ENCODE peak calls at places on chromosomes 3 and 15, in ten cellular contexts. One of them, this sample, is unnamed.
A peak's percentile ranks its signal among the peaks of the same experiment; 100 is the strongest.

GRCh38 chr3:124174463-124174862 is 182.5 kb upstream of the ROPN1 start:
- DNase-seq in fibroblast of lung: no peak
- DNase-seq in A549: no peak
- DNase-seq in neuronal stem cell: no peak
- DNase-seq in substantia nigra: no peak
- DNase-seq in psoas muscle: no peak
- DNase-seq in GM23248: no peak
- DNase-seq in neural progenitor cell: no peak
- DNase-seq in SJSA1: no peak
- DNase-seq in body of pancreas: peak; percentile 9
- DNase-seq in this sample: no peak

GRCh38 chr3:123113889-123114450 is 47.1 kb downstream of the PDIA5 start:
- DNase-seq in fibroblast of lung: no peak
- DNase-seq in A549: no peak
- DNase-seq in neuronal stem cell: no peak
- DNase-seq in substantia nigra: no peak
- DNase-seq in psoas muscle: no peak
- DNase-seq in GM23248: no peak
- DNase-seq in neural progenitor cell: no peak
- DNase-seq in SJSA1: no peak
- DNase-seq in body of pancreas: no peak
- DNase-seq in this sample: no peak

GRCh38 chr15:83061680-83062079 is 5.4 kb downstream of the BTBD1 start:
- DNase-seq in fibroblast of lung: peak; percentile 86
- DNase-seq in A549: no peak
- DNase-seq in neuronal stem cell: no peak
- DNase-seq in substantia nigra: no peak
- DNase-seq in psoas muscle: no peak
- DNase-seq in GM23248: peak; percentile 50
- DNase-seq in neural progenitor cell: peak; percentile 5
- DNase-seq in SJSA1: no peak
- DNase-seq in body of pancreas: no peak
- DNase-seq in this sample: no peak

GRCh38 chr3:135992072-135992471 is 26.5 kb downstream of the PPP2R3A start:
- DNase-seq in fibroblast of lung: peak; percentile 92
- DNase-seq in A549: no peak
- DNase-seq in neuronal stem cell: no peak
- DNase-seq in substantia nigra: no peak
- DNase-seq in psoas muscle: no peak
- DNase-seq in GM23248: peak; percentile 92
- DNase-seq in neural progenitor cell: no peak
- DNase-seq in SJSA1: peak; percentile 67
- DNase-seq in body of pancreas: no peak
- DNase-seq in this sample: no peak

GRCh38 chr3:88093266-88093665 is 34.2 kb downstream of the ZNF654 start:
- DNase-seq in fibroblast of lung: no peak
- DNase-seq in A549: no peak
- DNase-seq in neuronal stem cell: no peak
- DNase-seq in substantia nigra: no peak
- DNase-seq in psoas muscle: no peak
- DNase-seq in GM23248: no peak
- DNase-seq in neural progenitor cell: no peak
- DNase-seq in SJSA1: no peak
- DNase-seq in body of pancreas: no peak
- DNase-seq in this sample: no peak

GRCh38 chr3:169964176-169964575 is 2.4 kb upstream of the SEC62 start:
- DNase-seq in fibroblast of lung: peak; percentile 77
- DNase-seq in A549: no peak
- DNase-seq in neuronal stem cell: no peak
- DNase-seq in substantia nigra: no peak
- DNase-seq in psoas muscle: no peak
- DNase-seq in GM23248: peak; percentile 39
- DNase-seq in neural progenitor cell: no peak
- DNase-seq in SJSA1: no peak
- DNase-seq in body of pancreas: no peak
- DNase-seq in this sample: no peak

GRCh38 chr3:146969356-146969755 is 364.2 kb upstream of the PLSCR5 start:
- DNase-seq in fibroblast of lung: peak; percentile 78
- DNase-seq in A549: no peak
- DNase-seq in neuronal stem cell: no peak
- DNase-seq in substantia nigra: no peak
- DNase-seq in psoas muscle: no peak
- DNase-seq in GM23248: peak; percentile 66
- DNase-seq in neural progenitor cell: no peak
- DNase-seq in SJSA1: no peak
- DNase-seq in body of pancreas: no peak
- DNase-seq in this sample: no peak

GRCh38 chr3:72960812-72961518 is 35.6 kb upstream of the PPP4R2 start:
- DNase-seq in fibroblast of lung: peak; percentile 15
- DNase-seq in A549: no peak
- DNase-seq in neuronal stem cell: no peak
- DNase-seq in substantia nigra: no peak
- DNase-seq in psoas muscle: no peak
- DNase-seq in GM23248: peak; percentile 73
- DNase-seq in neural progenitor cell: no peak
- DNase-seq in SJSA1: no peak
- DNase-seq in body of pancreas: peak; percentile 53
- DNase-seq in this sample: peak; percentile 79

DNA sequence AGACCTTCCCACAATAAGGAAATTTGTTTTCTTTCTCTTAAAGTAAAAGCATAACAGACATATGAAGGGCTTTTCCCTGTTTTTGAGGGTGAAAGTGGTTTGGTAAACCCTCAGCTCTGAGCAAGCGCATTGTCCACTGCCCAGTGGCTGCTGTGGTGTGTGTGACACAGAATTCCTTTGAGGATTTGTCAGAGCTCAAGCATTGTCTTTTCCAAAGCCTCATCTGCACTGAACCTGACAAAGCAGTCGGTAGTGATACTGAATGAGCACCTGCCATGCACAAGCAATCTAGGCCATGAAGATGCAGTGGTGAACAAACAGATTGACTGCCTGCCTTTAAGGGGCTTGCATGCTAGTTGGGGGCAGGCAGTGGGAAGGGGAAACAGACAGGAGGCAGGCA is 128.3 kb downstream of the PLCL2 start:
- DNase-seq in fibroblast of lung: peak; percentile 29
- DNase-seq in A549: no peak
- DNase-seq in neuronal stem cell: peak; percentile 55
- DNase-seq in substantia nigra: no peak
- DNase-seq in psoas muscle: no peak
- DNase-seq in GM23248: peak; percentile 5
- DNase-seq in neural progenitor cell: peak; percentile 82
- DNase-seq in SJSA1: no peak
- DNase-seq in body of pancreas: no peak
- DNase-seq in this sample: no peak
- H3K27ac ChIP-seq in fibroblast of lung: no peak overlapping the region
- H3K27ac ChIP-seq in A549: no peak overlapping the region
- H3K27ac ChIP-seq in neuronal stem cell: no peak overlapping the region
- H3K27ac ChIP-seq in substantia nigra: no peak overlapping the region
- H3K27ac ChIP-seq in psoas muscle: no peak overlapping the region
- H3K27ac ChIP-seq in GM23248: no peak overlapping the region
- H3K27ac ChIP-seq in neural progenitor cell: no peak overlapping the region
- H3K27ac ChIP-seq in SJSA1: no peak overlapping the region
- H3K27ac ChIP-seq in body of pancreas: peak overlapping the region; percentile 78
- H3K27ac ChIP-seq in this sample: no peak overlapping the region

GRCh38 chr3:126816956-126817777 is 113.1 kb downstream of the CHCHD6 start:
- DNase-seq in fibroblast of lung: no peak
- DNase-seq in A549: no peak
- DNase-seq in neuronal stem cell: no peak
- DNase-seq in substantia nigra: no peak
- DNase-seq in psoas muscle: no peak
- DNase-seq in GM23248: peak; percentile 28
- DNase-seq in neural progenitor cell: peak; percentile 15
- DNase-seq in SJSA1: no peak
- DNase-seq in body of pancreas: no peak
- DNase-seq in this sample: no peak
- H3K27ac ChIP-seq in fibroblast of lung: no peak overlapping the region
- H3K27ac ChIP-seq in A549: no peak overlapping the region
- H3K27ac ChIP-seq in neuronal stem cell: no peak overlapping the region
- H3K27ac ChIP-seq in substantia nigra: no peak overlapping the region
- H3K27ac ChIP-seq in psoas muscle: no peak overlapping the region
- H3K27ac ChIP-seq in GM23248: no peak overlapping the region
- H3K27ac ChIP-seq in neural progenitor cell: no peak overlapping the region
- H3K27ac ChIP-seq in SJSA1: no peak overlapping the region
- H3K27ac ChIP-seq in body of pancreas: no peak overlapping the region
- H3K27ac ChIP-seq in this sample: no peak overlapping the region

GRCh38 chr15:38669160-38669505 is 104.5 kb upstream of the RASGRP1 start:
- DNase-seq in fibroblast of lung: no peak
- DNase-seq in A549: no peak
- DNase-seq in neuronal stem cell: no peak
- DNase-seq in substantia nigra: no peak
- DNase-seq in psoas muscle: no peak
- DNase-seq in GM23248: no peak
- DNase-seq in neural progenitor cell: no peak
- DNase-seq in SJSA1: no peak
- DNase-seq in body of pancreas: no peak
- DNase-seq in this sample: no peak

GRCh38 chr15:38671675-38672141 is 107.1 kb upstream of the RASGRP1 start:
- DNase-seq in fibroblast of lung: no peak
- DNase-seq in A549: no peak
- DNase-seq in neuronal stem cell: no peak
- DNase-seq in substantia nigra: no peak
- DNase-seq in psoas muscle: no peak
- DNase-seq in GM23248: peak; percentile 57
- DNase-seq in neural progenitor cell: no peak
- DNase-seq in SJSA1: no peak
- DNase-seq in body of pancreas: no peak
- DNase-seq in this sample: no peak

GRCh38 chr15:38671003-38671382 is 106.4 kb upstream of the RASGRP1 start:
- DNase-seq in fibroblast of lung: no peak
- DNase-seq in A549: no peak
- DNase-seq in neuronal stem cell: no peak
- DNase-seq in substantia nigra: no peak
- DNase-seq in psoas muscle: no peak
- DNase-seq in GM23248: no peak
- DNase-seq in neural progenitor cell: no peak
- DNase-seq in SJSA1: no peak
- DNase-seq in body of pancreas: no peak
- DNase-seq in this sample: no peak

GRCh38 chr15:38668433-38669159 is 104.0 kb upstream of the RASGRP1 start:
- DNase-seq in fibroblast of lung: no peak
- DNase-seq in A549: no peak
- DNase-seq in neuronal stem cell: peak; percentile 42
- DNase-seq in substantia nigra: no peak
- DNase-seq in psoas muscle: no peak
- DNase-seq in GM23248: no peak
- DNase-seq in neural progenitor cell: peak; percentile 63
- DNase-seq in SJSA1: no peak
- DNase-seq in body of pancreas: no peak
- DNase-seq in this sample: no peak

DNA sequence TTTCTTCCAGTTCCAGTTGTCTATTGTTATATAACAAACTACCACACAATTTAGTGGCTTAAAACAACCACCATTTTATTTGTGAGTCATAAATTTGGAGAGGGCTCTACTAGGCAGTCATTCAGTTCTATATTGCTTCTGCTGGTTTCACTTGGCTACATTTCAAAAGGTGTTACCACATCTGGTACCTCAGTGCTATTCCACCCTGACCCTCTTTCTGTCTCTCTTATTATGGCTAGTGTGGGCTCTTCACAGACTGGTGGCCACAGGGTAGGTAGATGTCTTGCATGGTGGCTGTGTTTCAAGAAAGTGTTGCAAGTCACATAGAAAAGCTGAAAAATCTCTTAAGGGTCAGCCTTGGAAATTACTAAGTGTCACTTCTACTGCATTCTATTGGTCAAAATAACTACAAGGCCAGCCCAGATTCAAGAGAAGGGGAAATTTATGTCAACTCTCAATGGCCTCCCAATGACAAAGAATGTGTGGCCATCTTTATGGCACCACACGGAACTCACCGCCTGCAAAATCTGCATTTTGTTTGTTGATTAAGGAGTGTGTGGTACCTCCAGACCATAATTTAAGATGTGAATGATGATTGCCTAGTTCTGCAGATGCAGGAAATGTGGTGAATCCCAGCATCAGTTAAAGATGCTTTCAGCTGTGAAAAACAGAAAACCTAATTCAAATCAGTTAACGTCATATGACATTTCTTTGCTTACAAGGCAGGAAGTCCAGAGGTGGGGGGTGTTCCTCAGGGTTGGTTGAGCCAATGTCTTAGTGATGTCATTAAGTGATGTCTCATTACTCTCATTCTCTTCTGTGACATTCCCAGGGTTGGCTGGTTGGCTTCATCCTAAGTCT is 105.8 kb upstream of the RASGRP1 start:
- DNase-seq in fibroblast of lung: no peak
- DNase-seq in A549: no peak
- DNase-seq in neuronal stem cell: no peak
- DNase-seq in substantia nigra: no peak
- DNase-seq in psoas muscle: no peak
- DNase-seq in GM23248: peak; percentile 6
- DNase-seq in neural progenitor cell: no peak
- DNase-seq in SJSA1: no peak
- DNase-seq in body of pancreas: no peak
- DNase-seq in this sample: no peak
- H3K27ac ChIP-seq in fibroblast of lung: no peak overlapping the region
- H3K27ac ChIP-seq in A549: no peak overlapping the region
- H3K27ac ChIP-seq in neuronal stem cell: no peak overlapping the region
- H3K27ac ChIP-seq in substantia nigra: no peak overlapping the region
- H3K27ac ChIP-seq in psoas muscle: no peak overlapping the region
- H3K27ac ChIP-seq in GM23248: no peak overlapping the region
- H3K27ac ChIP-seq in neural progenitor cell: no peak overlapping the region
- H3K27ac ChIP-seq in SJSA1: no peak overlapping the region
- H3K27ac ChIP-seq in body of pancreas: no peak overlapping the region
- H3K27ac ChIP-seq in this sample: no peak overlapping the region

GRCh38 chr3:14764331-14765064 is 54.3 kb upstream of the FGD5 start:
- DNase-seq in fibroblast of lung: peak; percentile 1
- DNase-seq in A549: no peak
- DNase-seq in neuronal stem cell: no peak
- DNase-seq in substantia nigra: no peak
- DNase-seq in psoas muscle: no peak
- DNase-seq in GM23248: peak; percentile 13
- DNase-seq in neural progenitor cell: no peak
- DNase-seq in SJSA1: no peak
- DNase-seq in body of pancreas: no peak
- DNase-seq in this sample: peak; percentile 52

GRCh38 chr3:14761121-14761672 is 57.6 kb upstream of the FGD5 start:
- DNase-seq in fibroblast of lung: no peak
- DNase-seq in A549: no peak
- DNase-seq in neuronal stem cell: no peak
- DNase-seq in substantia nigra: no peak
- DNase-seq in psoas muscle: no peak
- DNase-seq in GM23248: no peak
- DNase-seq in neural progenitor cell: no peak
- DNase-seq in SJSA1: no peak
- DNase-seq in body of pancreas: no peak
- DNase-seq in this sample: no peak

GRCh38 chr3:14765065-14765410 is 53.7 kb upstream of the FGD5 start:
- DNase-seq in fibroblast of lung: no peak
- DNase-seq in A549: no peak
- DNase-seq in neuronal stem cell: no peak
- DNase-seq in substantia nigra: no peak
- DNase-seq in psoas muscle: no peak
- DNase-seq in GM23248: no peak
- DNase-seq in neural progenitor cell: no peak
- DNase-seq in SJSA1: no peak
- DNase-seq in body of pancreas: no peak
- DNase-seq in this sample: no peak

GRCh38 chr3:14760185-14760584 is 58.6 kb upstream of the FGD5 start:
- DNase-seq in fibroblast of lung: no peak
- DNase-seq in A549: no peak
- DNase-seq in neuronal stem cell: no peak
- DNase-seq in substantia nigra: no peak
- DNase-seq in psoas muscle: no peak
- DNase-seq in GM23248: no peak
- DNase-seq in neural progenitor cell: no peak
- DNase-seq in SJSA1: no peak
- DNase-seq in body of pancreas: no peak
- DNase-seq in this sample: no peak

DNA sequence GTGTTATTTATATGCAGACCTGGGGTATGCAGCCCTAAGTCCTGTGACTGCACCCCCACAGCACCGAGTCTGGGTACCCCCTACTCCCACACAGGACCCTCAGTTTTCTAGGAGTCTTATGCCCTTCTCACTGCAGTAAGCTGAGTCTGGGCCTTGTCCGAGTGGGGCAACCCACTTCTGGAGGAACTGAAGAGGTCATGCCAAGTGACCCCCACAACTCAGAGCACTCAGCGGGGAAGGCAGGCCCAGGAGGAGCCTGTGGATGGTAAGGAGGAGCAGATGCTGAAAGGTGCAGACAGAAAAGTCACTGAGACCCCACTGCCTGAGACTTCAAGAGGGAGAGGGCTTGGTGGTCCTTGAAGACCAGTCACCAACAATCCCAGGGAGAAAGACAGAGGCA is 56.1 kb upstream of the FGD5 start:
- DNase-seq in fibroblast of lung: no peak
- DNase-seq in A549: no peak
- DNase-seq in neuronal stem cell: no peak
- DNase-seq in substantia nigra: no peak
- DNase-seq in psoas muscle: no peak
- DNase-seq in GM23248: no peak
- DNase-seq in neural progenitor cell: no peak
- DNase-seq in SJSA1: no peak
- DNase-seq in body of pancreas: no peak
- DNase-seq in this sample: no peak
- H3K27ac ChIP-seq in fibroblast of lung: no peak overlapping the region
- H3K27ac ChIP-seq in A549: no peak overlapping the region
- H3K27ac ChIP-seq in neuronal stem cell: no peak overlapping the region
- H3K27ac ChIP-seq in substantia nigra: no peak overlapping the region
- H3K27ac ChIP-seq in psoas muscle: no peak overlapping the region
- H3K27ac ChIP-seq in GM23248: no peak overlapping the region
- H3K27ac ChIP-seq in neural progenitor cell: no peak overlapping the region
- H3K27ac ChIP-seq in SJSA1: no peak overlapping the region
- H3K27ac ChIP-seq in body of pancreas: no peak overlapping the region
- H3K27ac ChIP-seq in this sample: no peak overlapping the region

This sample was measured in right atrium auricular region.